ENCODE peak calls at places on chromosomes 11 and 22, in nine cellular contexts. U is GM10248; P is activated CD4-positive, alpha-beta T cell treated with anti-CD3 and anti-CD28 coated beads for 1 hour; S is NCI-H510A treated with DMSO at 0.1 percent for 48 hours; J is GM06990; C is HL-60; Q is pancreas; B is neural crest cell; O is LoVo. G is an unnamed sample.

GRCh38 chr11:129148487-129148886 is 43.6 kb downstream of the ARHGAP32 start:
- DNase-seq in U (no peak), P (no peak), S (no peak), J (no peak), C (no peak), Q (no peak), B (no peak), O (peak), G (no peak)

GRCh38 chr11:8829556-8829955 is 81.4 kb upstream of the AKIP1 start:
- DNase-seq in U (no peak), P (no peak), S (no peak), J (no peak), C (no peak), Q (no peak), B (no peak), O (no peak), G (no peak)

GRCh38 chr11:35812850-35813249 is 131.0 kb upstream of the LDLRAD3 start:
- DNase-seq in U (no peak), P (no peak), S (no peak), J (no peak), C (no peak), Q (no peak), B (no peak), O (no peak), G (no peak)

GRCh38 chr22:35219012-35219411 is 38.3 kb upstream of the HMGXB4 start:
- DNase-seq in U (no peak), P (no peak), S (no peak), J (no peak), C (no peak), Q (no peak), B (no peak), O (no peak), G (no peak)

GRCh38 chr11:120937501-120937900 is 86.4 kb upstream of the TBCEL start:
- DNase-seq in U (no peak), P (no peak), S (no peak), J (no peak), C (no peak), Q (no peak), B (no peak), O (no peak), G (no peak)

GRCh38 chr22:25172153-25172552 is 27.5 kb upstream of the CRYBB3 start:
- DNase-seq in U (peak), P (peak), S (no peak), J (no peak), C (no peak), Q (no peak), B (no peak), O (no peak), G (peak)

GRCh38 chr11:117054382-117054781 is 43.8 kb downstream of the SIK3 start:
- DNase-seq in U (no peak), P (no peak), S (no peak), J (no peak), C (no peak), Q (no peak), B (no peak), O (no peak), G (no peak)

GRCh38 chr11:126357055-126357962 is 1.8 kb downstream of the ST3GAL4 start:
- DNase-seq in U (no peak), P (no peak), S (no peak), J (no peak), C (no peak), Q (peak), B (no peak), O (no peak), G (no peak)

GRCh38 chr11:65871811-65872548 is 620 bp downstream of the EFEMP2 start:
- DNase-seq in U (no peak), P (no peak), S (no peak), J (no peak), C (no peak), Q (no peak), B (no peak), O (no peak), G (no peak)

GRCh38 chr11:28529046-28529445 is 420.9 kb downstream of the METTL15 start:
- DNase-seq in U (no peak), P (no peak), S (no peak), J (no peak), C (no peak), Q (no peak), B (no peak), O (no peak), G (no peak)

GRCh38 chr22:36351921-36352774 is 35.6 kb downstream of the MYH9 start:
- DNase-seq in U (no peak), P (no peak), S (no peak), J (no peak), C (no peak), Q (no peak), B (no peak), O (no peak), G (no peak)

GRCh38 chr11:69697861-69698260 is 6.0 kb downstream of the FGF19 start:
- DNase-seq in U (no peak), P (no peak), S (no peak), J (no peak), C (no peak), Q (no peak), B (no peak), O (no peak), G (no peak)

GRCh38 chr11:18526130-18526520 is 617 bp downstream of the TSG101 start:
- DNase-seq in U (no peak), P (no peak), S (no peak), J (no peak), C (no peak), Q (no peak), B (no peak), O (no peak), G (no peak)

GRCh38 chr11:95095858-95096587 is 6.4 kb downstream of the ENDOD1 start:
- DNase-seq in U (peak), P (no peak), S (no peak), J (peak), C (no peak), Q (no peak), B (no peak), O (no peak), G (peak)

GRCh38 chr22:31106651-31107205 is 640 bp downstream of the SELENOM start:
- DNase-seq in U (no peak), P (no peak), S (no peak), J (no peak), C (no peak), Q (no peak), B (no peak), O (no peak), G (no peak)

GRCh38 chr22:31822523-31822922 is 68.7 kb downstream of the DEPDC5 start:
- DNase-seq in U (no peak), P (no peak), S (no peak), J (no peak), C (no peak), Q (no peak), B (no peak), O (no peak), G (no peak)

GRCh38 chr11:35216962-35217667 is 78.1 kb downstream of the CD44 start:
- DNase-seq in U (no peak), P (no peak), S (peak), J (no peak), C (peak), Q (no peak), B (no peak), O (no peak), G (peak)

GRCh38 chr11:10305262-10305963 is 540 bp downstream of the ADM start:
- DNase-seq in U (peak), P (peak), S (no peak), J (peak), C (peak), Q (peak), B (peak), O (no peak), G (no peak)

GRCh38 chr11:33735166-33735425 is 1.1 kb downstream of the CD59 start:
- DNase-seq in U (no peak), P (no peak), S (no peak), J (no peak), C (peak), Q (no peak), B (no peak), O (no peak), G (no peak)

GRCh38 chr11:57213282-57214086 is 23.6 kb downstream of the APLNR start:
- DNase-seq in U (no peak), P (no peak), S (no peak), J (no peak), C (peak), Q (no peak), B (peak), O (no peak), G (no peak)

GRCh38 chr22:21755855-21756284 is 20.3 kb upstream of the YPEL1 start:
- DNase-seq in U (peak), P (no peak), S (no peak), J (no peak), C (no peak), Q (no peak), B (no peak), O (no peak), G (peak)

GRCh38 chr11:129618046-129618569 is 197.5 kb upstream of the TMEM45B start:
- DNase-seq in U (no peak), P (no peak), S (no peak), J (no peak), C (no peak), Q (no peak), B (no peak), O (no peak), G (no peak)

GRCh38 chr11:134997652-134998320 is 585.7 kb upstream of the B3GAT1 start:
- DNase-seq in U (no peak), P (no peak), S (no peak), J (no peak), C (no peak), Q (no peak), B (no peak), O (no peak), G (no peak)

GRCh38 chr11:35337136-35337918 is 82.0 kb downstream of the SLC1A2 start:
- DNase-seq in U (no peak), P (no peak), S (no peak), J (no peak), C (no peak), Q (no peak), B (no peak), O (peak), G (no peak)

GRCh38 chr22:48650323-48651035 is 1177.2 kb downstream of the BRD1 start:
- DNase-seq in U (no peak), P (no peak), S (no peak), J (no peak), C (no peak), Q (no peak), B (no peak), O (no peak), G (no peak)

GRCh38 chr11:47143322-47143721 is 33.4 kb downstream of the ARFGAP2 start:
- DNase-seq in U (no peak), P (no peak), S (no peak), J (no peak), C (no peak), Q (no peak), B (no peak), O (no peak), G (no peak)

GRCh38 chr11:111539426-111540113 is 950 bp upstream of the LAYN start:
- DNase-seq in U (no peak), P (no peak), S (no peak), J (no peak), C (no peak), Q (no peak), B (no peak), O (no peak), G (no peak)

GRCh38 chr22:37021710-37022482 is 2.4 kb downstream of the MPST start:
- DNase-seq in U (peak), P (peak), S (no peak), J (no peak), C (peak), Q (peak), B (peak), O (peak), G (peak)

GRCh38 chr11:111520565-111520964 is 6.0 kb downstream of the HOATZ start:
- DNase-seq in U (no peak), P (no peak), S (no peak), J (no peak), C (no peak), Q (no peak), B (no peak), O (no peak), G (no peak)

GRCh38 chr11:43732225-43732624 is 51.7 kb downstream of the HSD17B12 start:
- DNase-seq in U (no peak), P (no peak), S (no peak), J (no peak), C (no peak), Q (no peak), B (no peak), O (no peak), G (no peak)

GRCh38 chr11:122494171-122494570 is 161.4 kb upstream of the UBASH3B start:
- DNase-seq in U (no peak), P (no peak), S (no peak), J (no peak), C (no peak), Q (no peak), B (no peak), O (no peak), G (no peak)

GRCh38 chr11:70371241-70371640 is 27.1 kb upstream of the CTTN start:
- DNase-seq in U (no peak), P (no peak), S (no peak), J (no peak), C (no peak), Q (no peak), B (no peak), O (no peak), G (no peak)

GRCh38 chr11:13717331-13717730 is 48.9 kb downstream of the FAR1 start:
- DNase-seq in U (no peak), P (no peak), S (no peak), J (no peak), C (no peak), Q (no peak), B (no peak), O (no peak), G (no peak)